ENCODE peak calls at places on chromosome 12, in ten cellular contexts. J is CD8-positive, alpha-beta memory T cell; E is NCI-H69; R is NCI-H2081; B is gastrocnemius medialis; C is stimulated activated naive CD8-positive, alpha-beta T cell treated with anti-CD3 and anti-CD28 coated beads, Interleukin-15, amount 100 ng/mL, for 72 hours; O is AML-193; W is activated CD4-positive, alpha-beta T cell treated with anti-CD3 and anti-CD28 coated beads for 36 hours; A is HTR-8/SVneo; I is cardiac muscle cell. F is an unnamed sample.

GRCh38 chr12:46524778-46525177 is 152.2 kb upstream of the SLC38A2 start:
- DNase-seq in E (no peak), C (no peak), J (no peak), R (no peak), W (no peak), B (peak), I (peak), A (no peak), O (no peak), F (no peak)

GRCh38 chr12:107291018-107291417 is 197.7 kb upstream of the CRY1 start:
- DNase-seq in C (no peak), J (no peak), R (no peak), E (no peak), I (no peak), W (no peak), B (no peak), O (no peak), A (no peak), F (no peak)

GRCh38 chr12:4856556-4856955 is 53.1 kb upstream of the KCNA1 start:
- DNase-seq in R (peak), I (no peak), J (no peak), E (peak), B (no peak), C (no peak), W (no peak), O (no peak), A (no peak), F (no peak)

GRCh38 chr12:118061876-118062791 is 1.2 kb upstream of the WSB2 start:
- DNase-seq in W (peak), J (no peak), A (peak), E (peak), R (no peak), B (no peak), C (no peak), O (peak), I (peak), F (no peak)

GRCh38 chr12:98574110-98574509 is 19.4 kb upstream of the SLC25A3 start:
- DNase-seq in A (no peak), W (no peak), J (no peak), I (peak), R (no peak), O (no peak), B (no peak), C (no peak), E (no peak), F (no peak)

GRCh38 chr12:57218030-57218853 is 1.6 kb downstream of the NXPH4 start:
- DNase-seq in O (no peak), A (no peak), R (no peak), W (no peak), E (peak), J (no peak), I (no peak), B (no peak), C (no peak), F (no peak)

GRCh38 chr12:6461401-6462233 is 8.9 kb downstream of the VAMP1 start:
- DNase-seq in I (no peak), O (peak), C (peak), W (peak), E (no peak), A (no peak), J (peak), R (no peak), B (no peak), F (peak)

GRCh38 chr12:1917172-1918070 is 1.0 kb downstream of the CACNA2D4 start:
- DNase-seq in I (no peak), W (no peak), R (no peak), J (no peak), C (no peak), O (peak), A (no peak), E (no peak), B (no peak), F (no peak)

GRCh38 chr12:47686645-47687240 is 19.1 kb downstream of the RPAP3 start:
- DNase-seq in O (peak), W (peak), A (peak), C (no peak), R (peak), I (peak), B (no peak), J (no peak), E (peak), F (no peak)

GRCh38 chr12:25553083-25553482 is at the start of gene LMNTD1:
- DNase-seq in W (no peak), A (no peak), O (no peak), B (no peak), I (no peak), C (no peak), R (no peak), J (no peak), E (no peak), F (no peak)

GRCh38 chr12:53750812-53751335 is 905 bp downstream of the CISTR start:
- DNase-seq in B (no peak), W (peak), I (peak), C (no peak), O (no peak), A (no peak), E (peak), J (no peak), R (peak), F (no peak)

GRCh38 chr12:5733136-5733755 is 211.8 kb downstream of the ANO2 start:
- DNase-seq in I (no peak), W (no peak), R (no peak), A (no peak), O (no peak), B (no peak), C (no peak), J (no peak), E (no peak), F (no peak)

GRCh38 chr12:66514581-66514980 is 164.3 kb downstream of the GRIP1 start:
- DNase-seq in W (no peak), R (no peak), J (no peak), B (no peak), C (no peak), A (peak), O (no peak), E (no peak), I (no peak), F (no peak)